ENCODE peak calls at places on chromosomes 6 and 20, in seven cellular contexts. T is hepatocyte, B is K562, G is GM06990, Q is PC-9, S is sigmoid colon, H is AG09309. D is an unnamed sample.

GRCh38 chr6:136309729-136310311 is 20.2 kb upstream of the BCLAF1 start:
- DNase-seq in Q (no peak), H (no peak), G (no peak), T (no peak), S (no peak), B (no peak), D (no peak)

GRCh38 chr6:2476376-2476775 is 231.0 kb upstream of the GMDS start:
- DNase-seq in B (no peak), S (no peak), Q (peak), H (no peak), G (no peak), T (peak), D (peak)

GRCh38 chr6:28587746-28588075 is 62.0 kb downstream of the GPX5 start:
- DNase-seq in Q (no peak), G (no peak), S (no peak), B (no peak), H (no peak), T (peak), D (no peak)

GRCh38 chr20:57588596-57588995 is 27.7 kb downstream of the PCK1 start:
- DNase-seq in T (no peak), B (no peak), H (no peak), G (no peak), Q (no peak), S (no peak), D (no peak)

GRCh38 chr6:126302191-126302590 is 37.7 kb upstream of the CENPW start:
- DNase-seq in B (no peak), S (no peak), T (no peak), H (no peak), G (no peak), Q (no peak), D (no peak)

GRCh38 chr20:43508604-43509040 is 1.1 kb downstream of the L3MBTL1 start:
- DNase-seq in S (no peak), T (peak), H (no peak), G (no peak), B (peak), Q (no peak), D (no peak)

GRCh38 chr6:25302677-25303128 is 23.5 kb downstream of the CARMIL1 start:
- DNase-seq in H (peak), S (no peak), G (no peak), B (no peak), Q (no peak), T (peak), D (peak)

GRCh38 chr6:84077645-84078044 is 44.1 kb downstream of the MRAP2 start:
- DNase-seq in H (no peak), Q (no peak), S (no peak), T (no peak), B (no peak), G (no peak), D (no peak)

GRCh38 chr20:16064991-16065707 is 508.1 kb downstream of the KIF16B start:
- DNase-seq in S (no peak), Q (no peak), H (no peak), G (no peak), T (no peak), B (no peak), D (no peak)

GRCh38 chr6:56984374-56984773 is 29.5 kb downstream of the BEND6 start:
- DNase-seq in T (no peak), B (no peak), S (no peak), H (peak), Q (no peak), G (no peak), D (peak)

GRCh38 chr20:43849496-43850197 is 65.0 kb upstream of the TOX2 start:
- DNase-seq in G (no peak), S (no peak), H (no peak), T (peak), Q (peak), B (no peak), D (peak)

GRCh38 chr6:159084493-159085091 is 39.8 kb upstream of the TAGAP start:
- DNase-seq in B (no peak), S (no peak), T (no peak), H (peak), Q (no peak), G (no peak), D (peak)

GRCh38 chr6:3630258-3630828 is 121.2 kb downstream of the PXDC1 start:
- DNase-seq in B (no peak), Q (no peak), H (no peak), T (no peak), S (no peak), G (no peak), D (no peak)

GRCh38 chr20:4014031-4014474 is 1.3 kb downstream of the RNF24 start:
- DNase-seq in G (no peak), S (no peak), H (peak), B (no peak), Q (peak), T (peak), D (peak)

GRCh38 chr6:5135783-5136376 is 50.7 kb downstream of the PPP1R3G start:
- DNase-seq in G (no peak), Q (no peak), B (peak), T (no peak), S (no peak), H (no peak), D (no peak)

GRCh38 chr20:41425180-41425884 is 58.7 kb upstream of the EMILIN3 start:
- DNase-seq in T (no peak), H (no peak), G (no peak), B (peak), S (no peak), Q (no peak), D (no peak)

GRCh38 chr6:87766211-87766610 is 64.2 kb upstream of the AKIRIN2 start:
- DNase-seq in B (no peak), G (no peak), H (no peak), Q (no peak), S (no peak), T (no peak), D (no peak)

GRCh38 chr6:90068264-90068663 is 174.0 kb downstream of the GJA10 start:
- DNase-seq in S (no peak), T (peak), Q (no peak), H (no peak), B (peak), G (no peak), D (no peak)

GRCh38 chr6:19690676-19691075 is 146.5 kb upstream of the ID4 start:
- DNase-seq in G (no peak), B (no peak), H (no peak), T (no peak), Q (no peak), S (no peak), D (no peak)

GRCh38 chr6:3102875-3103274 is 15.6 kb upstream of the BPHL start:
- DNase-seq in T (no peak), Q (no peak), S (no peak), G (no peak), H (no peak), B (no peak), D (no peak)

GRCh38 chr20:44909872-44910689 is at the start of gene PABPC1L:
- DNase-seq in G (peak), Q (peak), S (peak), B (peak), H (no peak), T (peak), D (peak)

GRCh38 chr6:160141001-160141726 is 19.5 kb downstream of the SLC22A1 start:
- DNase-seq in B (no peak), G (no peak), S (peak), H (peak), T (peak), Q (no peak), D (peak)

GRCh38 chr20:47585087-47585747 is 83.5 kb downstream of the NCOA3 start:
- DNase-seq in H (no peak), T (no peak), G (no peak), Q (no peak), S (no peak), B (no peak), D (peak)

GRCh38 chr6:109702797-109703196 is 11.7 kb downstream of the FIG4 start:
- DNase-seq in G (no peak), Q (no peak), H (no peak), S (no peak), B (no peak), T (no peak), D (no peak)

GRCh38 chr6:109705258-109705657 is 14.2 kb downstream of the FIG4 start:
- DNase-seq in T (peak), H (peak), Q (peak), S (peak), G (peak), B (peak), D (peak)

GRCh38 chr6:109706513-109706912 is 15.4 kb downstream of the FIG4 start:
- DNase-seq in B (no peak), G (no peak), S (no peak), T (no peak), Q (no peak), H (no peak), D (no peak)

GRCh38 chr6:109701201-109701600 is 10.1 kb downstream of the FIG4 start:
- DNase-seq in Q (no peak), H (no peak), G (no peak), T (no peak), B (no peak), S (no peak), D (no peak)

DNA sequence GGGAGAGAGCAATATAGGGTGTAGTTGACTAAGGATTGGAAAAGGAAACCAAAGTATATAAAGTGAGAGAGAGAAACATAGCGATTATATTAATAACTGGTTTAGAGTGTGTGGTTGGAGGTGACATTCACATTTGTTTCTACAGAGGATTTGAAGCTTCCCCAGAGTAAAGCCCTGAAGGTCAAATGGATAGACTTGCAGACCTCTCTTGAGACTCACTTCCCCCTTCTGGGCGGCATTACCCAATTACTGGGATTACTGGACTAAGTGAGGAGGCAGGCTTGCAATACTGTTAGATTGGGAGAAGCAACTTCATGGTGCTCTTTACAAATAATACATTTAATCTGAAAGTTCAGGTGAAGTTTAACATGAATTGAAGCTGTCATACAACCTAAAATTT is 10.7 kb downstream of the FIG4 start:
- DNase-seq in S (no peak), Q (no peak), T (no peak), B (no peak), H (no peak), G (no peak), D (no peak)
- TF ChIP-seq CTCF in S (no peak), Q (no peak), T (no peak), B (no peak), H (no peak), G (no peak), D (no peak)

DNA sequence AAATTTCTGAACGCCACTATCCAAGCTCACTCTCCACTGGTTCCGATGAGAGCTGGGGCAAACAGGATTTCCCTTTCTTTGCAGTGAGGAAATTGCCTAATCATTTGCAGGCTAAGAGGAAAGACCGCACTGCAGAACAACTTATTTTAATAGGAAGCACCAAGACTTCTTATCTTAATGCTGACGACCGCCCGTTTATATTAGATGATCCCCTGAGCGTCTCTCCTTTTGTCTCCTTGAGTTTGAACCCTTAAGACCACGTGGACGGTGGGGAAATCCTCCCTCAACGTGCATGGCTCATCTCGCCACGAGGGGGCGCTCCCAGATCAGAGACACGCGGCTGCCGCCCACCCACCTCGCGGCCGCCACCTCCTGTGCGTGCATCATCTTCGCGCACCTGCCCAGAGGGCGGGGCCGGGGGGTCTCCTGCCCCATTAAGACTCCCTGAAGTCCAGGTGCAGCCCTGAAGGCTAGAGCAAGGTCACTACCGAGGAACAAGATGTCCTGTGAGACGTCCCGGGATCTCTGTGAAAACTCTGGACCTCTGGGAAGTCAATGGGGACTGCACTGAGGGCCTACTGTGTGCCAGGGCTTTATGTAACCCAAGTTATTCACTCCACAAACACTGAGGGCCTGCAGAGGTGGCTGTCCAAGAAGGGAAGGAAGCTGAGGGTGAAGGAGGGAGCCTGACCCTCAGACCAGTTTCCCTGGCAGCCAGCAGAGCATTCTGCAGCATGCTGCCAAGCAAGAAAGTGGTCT is 28.2 kb downstream of the PDYN start:
- DNase-seq in Q (no peak), T (peak), S (peak), B (peak), H (no peak), G (peak), D (peak)
- H3K4me3 ChIP-seq in Q (no peak), T (no peak), S (no peak), B (no peak), H (no peak), G (no peak), D (no peak)

GRCh38 chr20:5058873-5059272 is 57.6 kb upstream of the SLC23A2 start:
- DNase-seq in Q (no peak), B (no peak), S (no peak), T (no peak), G (no peak), H (no peak), D (no peak)

GRCh38 chr20:5061209-5061608 is 58.5 kb downstream of the PCNA start:
- DNase-seq in G (no peak), S (no peak), B (no peak), Q (peak), H (no peak), T (peak), D (no peak)

GRCh38 chr20:5056801-5057599 is 55.7 kb upstream of the SLC23A2 start:
- DNase-seq in Q (peak), G (peak), H (no peak), T (no peak), B (peak), S (no peak), D (peak)
- TF ChIP-seq CTCF in Q (peak), G (peak), H (peak), T (no peak), B (peak), S (no peak), D (peak)

GRCh38 chr6:157268835-157269234 is 54.5 kb downstream of the TMEM242 start:
- DNase-seq in S (peak), H (no peak), G (no peak), Q (no peak), B (no peak), T (no peak), D (no peak)
- H3K4me3 ChIP-seq in S (no peak), H (no peak), G (no peak), Q (no peak), B (no peak), T (no peak), D (no peak)

DNA sequence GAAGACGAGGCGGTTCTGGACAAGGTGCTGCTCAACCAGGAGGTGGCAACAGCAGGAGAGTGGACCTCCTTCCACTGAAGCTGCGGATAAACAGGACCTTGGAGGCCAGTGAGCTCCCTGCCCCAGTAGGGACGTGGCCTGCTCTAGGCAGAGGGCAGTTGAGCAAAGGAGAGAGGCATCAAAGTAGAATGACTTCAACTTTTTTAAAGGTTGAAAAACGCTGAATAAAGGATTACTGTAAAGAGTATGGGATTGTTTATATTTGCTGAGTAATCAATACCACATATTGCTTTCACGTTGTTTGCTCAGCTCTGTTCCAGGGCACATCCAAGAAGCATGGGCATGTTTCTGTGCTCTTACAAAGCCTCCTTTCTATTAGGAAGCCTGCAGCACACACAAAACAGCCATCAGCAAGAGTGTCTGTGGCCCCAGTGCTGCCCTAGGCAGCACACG is 48.1 kb downstream of the ERMARD start:
- DNase-seq in T (no peak), G (no peak), S (no peak), H (no peak), Q (no peak), B (no peak), D (no peak)
- TF ChIP-seq CTCF in T (no peak), G (no peak), S (no peak), H (no peak), Q (no peak), B (no peak), D (no peak)

DNA sequence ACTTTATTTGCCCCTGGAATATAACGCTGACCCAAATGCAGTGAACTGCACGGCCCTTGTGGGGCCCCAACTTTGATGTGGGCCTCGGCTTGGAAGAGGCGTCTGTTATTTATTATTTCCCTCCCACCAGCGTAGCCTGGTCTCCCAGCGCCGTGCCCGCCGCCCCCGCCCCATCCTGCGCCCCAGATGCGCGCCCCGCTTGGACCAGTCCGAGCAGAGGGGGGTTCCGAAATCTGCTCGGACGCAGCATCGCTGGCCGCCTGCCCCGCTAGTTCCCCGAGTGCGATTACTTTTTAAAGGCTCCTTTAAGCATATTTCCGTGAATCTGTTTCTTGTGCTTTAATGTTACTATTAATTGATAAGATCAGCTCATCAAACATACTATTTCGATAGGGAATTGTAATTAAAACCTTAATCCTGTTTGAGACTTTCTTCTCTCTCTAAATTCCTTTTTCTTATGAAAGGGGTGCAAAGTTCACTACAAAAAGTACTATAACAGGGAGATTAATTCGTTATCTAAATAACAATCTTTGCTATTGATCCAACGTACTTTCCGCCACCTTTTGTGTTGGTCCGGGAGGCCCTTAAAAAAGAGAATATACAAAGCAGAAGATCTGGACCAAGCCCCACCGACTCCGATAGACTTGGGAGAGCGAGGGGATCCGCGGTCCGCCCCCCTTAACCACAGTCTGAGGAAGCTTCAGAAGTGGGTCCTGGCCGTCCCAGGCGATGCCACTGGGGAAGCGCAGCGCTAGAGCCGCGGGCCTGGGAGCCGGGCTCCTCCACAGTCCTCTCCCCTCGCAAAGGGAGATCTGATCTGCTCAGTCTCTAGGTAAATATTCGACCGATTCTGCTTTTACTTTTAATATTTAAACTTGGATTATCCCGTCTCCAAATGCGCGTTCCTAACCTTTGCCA is 10.1 kb downstream of the POU3F2 start:
- DNase-seq in S (no peak), G (no peak), T (no peak), Q (no peak), B (no peak), H (no peak), D (no peak)
- H3K4me3 ChIP-seq in S (no peak), G (peak), T (peak), Q (no peak), B (no peak), H (no peak), D (peak)

DNA sequence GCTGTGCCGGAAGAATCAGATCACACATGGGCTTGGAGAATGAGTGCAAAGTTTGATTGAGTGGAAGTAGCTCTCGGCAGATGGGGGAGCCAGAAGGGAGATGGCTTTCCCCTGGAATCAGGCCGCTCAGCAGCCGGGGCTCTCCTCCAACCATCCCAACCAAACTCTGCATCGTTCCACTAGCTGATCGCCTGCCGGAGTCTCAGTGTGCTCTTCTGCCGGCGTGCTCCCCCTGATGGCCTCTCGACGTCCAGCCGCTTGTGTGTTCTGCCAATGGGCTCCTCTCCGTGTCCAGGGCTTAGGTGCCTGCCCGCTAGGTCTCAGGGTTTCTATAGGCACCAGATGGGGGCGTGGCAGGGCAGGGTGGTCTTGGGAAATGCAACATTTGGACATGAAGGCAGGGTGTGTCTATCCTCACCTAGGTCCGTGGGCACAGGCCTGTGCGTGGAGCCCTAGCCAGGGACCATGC is 4.9 kb upstream of the BIRC7 start:
- DNase-seq in T (peak), G (no peak), Q (no peak), H (no peak), S (peak), B (peak), D (peak)
- TF ChIP-seq CTCF in T (peak), G (peak), Q (no peak), H (peak), S (peak), B (peak), D (peak)

GRCh38 chr6:32194388-32194787 is 1.9 kb upstream of the GPSM3 start:
- DNase-seq in B (no peak), G (no peak), S (no peak), Q (no peak), H (no peak), T (no peak), D (no peak)
- H3K4me3 ChIP-seq in B (no peak), G (no peak), S (no peak), Q (no peak), H (no peak), T (no peak), D (no peak)

GRCh38 chr20:49878977-49879376 is 36.4 kb downstream of the SPATA2 start:
- DNase-seq in T (no peak), S (no peak), B (no peak), H (no peak), G (no peak), Q (no peak), D (no peak)
- TF ChIP-seq CTCF in T (no peak), S (no peak), B (no peak), H (no peak), G (no peak), Q (no peak), D (no peak)

D was measured in fibroblast of the aortic adventitia.